ENCODE peak calls at places on chromosomes 1 and 21, in eight cellular contexts. I is sigmoid colon, V is brain microvascular endothelial cell, L is cardiac muscle cell, R is stomach, U is ovary, M is body of pancreas, H is SK-N-SH. X is an unnamed sample.

GRCh38 chr1:109229531-109230127 is 15.9 kb downstream of the SARS1 start:
- DNase-seq in I (no peak), V (no peak), L (no peak), R (no peak), U (no peak), M (no peak), H (no peak), X (no peak)

GRCh38 chr21:35649186-35649585 is 411.1 kb downstream of the SETD4 start:
- DNase-seq in I (no peak), V (peak; percentile 35), L (no peak), R (no peak), U (no peak), M (no peak), H (no peak), X (no peak)

GRCh38 chr1:202304370-202304769 is 37.4 kb downstream of the UBE2T start:
- DNase-seq in I (no peak), V (no peak), L (no peak), R (no peak), U (peak; percentile 30), M (no peak), H (peak; percentile 84), X (no peak)

GRCh38 chr1:42927920-42928505 is 30.7 kb downstream of the SLC2A1 start:
- DNase-seq in I (no peak), V (no peak), L (no peak), R (no peak), U (no peak), M (no peak), H (no peak), X (no peak)

GRCh38 chr1:245074232-245074747 is 80.5 kb upstream of the KIF26B start:
- DNase-seq in I (no peak), V (no peak), L (no peak), R (no peak), U (no peak), M (no peak), H (no peak), X (no peak)

GRCh38 chr1:66258404-66259105 is 275.4 kb upstream of the SGIP1 start:
- DNase-seq in I (no peak), V (no peak), L (no peak), R (no peak), U (no peak), M (no peak), H (no peak), X (no peak)

GRCh38 chr1:109265741-109266330 is 16.5 kb downstream of the CELSR2 start:
- DNase-seq in I (no peak), V (no peak), L (no peak), R (no peak), U (no peak), M (no peak), H (no peak), X (no peak)

GRCh38 chr1:212479188-212479587 is 46.5 kb downstream of the NENF start:
- DNase-seq in I (peak; percentile 30), V (no peak), L (no peak), R (no peak), U (no peak), M (no peak), H (no peak), X (no peak)

GRCh38 chr1:152768847-152769533 is 6.0 kb upstream of the LCE1F start:
- DNase-seq in I (no peak), V (no peak), L (no peak), R (no peak), U (no peak), M (no peak), H (no peak), X (no peak)

GRCh38 chr1:117110774-117111173 is 10.8 kb downstream of the TRIM45 start:
- DNase-seq in I (no peak), V (no peak), L (no peak), R (no peak), U (no peak), M (no peak), H (no peak), X (no peak)

GRCh38 chr1:37989381-37989930 is 366 bp downstream of the SF3A3 start:
- DNase-seq in I (peak; percentile 70), V (no peak), L (peak; percentile 46), R (no peak), U (peak; percentile 55), M (peak; percentile 35), H (peak; percentile 47), X (peak; percentile 62)

DNA sequence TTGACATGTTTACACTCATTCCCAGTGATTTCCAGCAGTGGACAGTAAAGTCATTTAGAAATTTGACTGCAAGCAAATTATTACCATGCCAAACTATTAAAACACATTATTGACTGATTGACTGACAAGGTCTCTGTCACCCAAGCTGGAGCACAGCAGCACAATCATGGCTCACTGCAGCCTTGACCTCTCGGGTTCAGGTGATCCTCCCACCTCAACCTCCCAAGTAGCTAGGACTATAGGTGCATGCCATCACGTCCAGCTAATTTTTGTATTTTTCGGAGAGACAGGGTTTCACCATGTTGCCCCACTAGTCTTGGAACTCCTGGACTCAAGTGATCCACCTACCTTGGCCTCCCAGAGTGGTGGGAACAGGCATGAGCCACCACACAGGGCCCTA is 24.2 kb downstream of the PTP4A2 start:
- DNase-seq in I (no peak), V (no peak), L (no peak), R (no peak), U (no peak), M (no peak), H (no peak), X (no peak)
- H3K36me3 ChIP-seq in I (peaks cover 8% of the 10 kb centered on the region), V (peaks cover 56% of the 10 kb centered on the region), L (peaks cover 35% of the 10 kb centered on the region), R (peaks cover 27% of the 10 kb centered on the region), U (no peaks in the 10 kb centered on the region), M (peaks cover 17% of the 10 kb centered on the region), H (peaks cover 40% of the 10 kb centered on the region), X (peaks cover 18% of the 10 kb centered on the region)

GRCh38 chr1:63509718-63510117 is 13.3 kb downstream of the ITGB3BP start:
- DNase-seq in I (no peak), V (no peak), L (no peak), R (no peak), U (no peak), M (no peak), H (no peak), X (no peak)
- H3K36me3 ChIP-seq in I (no peaks in the 10 kb centered on the region), V (no peaks in the 10 kb centered on the region), L (no peaks in the 10 kb centered on the region), R (no peaks in the 10 kb centered on the region), U (no peaks in the 10 kb centered on the region), M (no peaks in the 10 kb centered on the region), H (peaks cover 15% of the 10 kb centered on the region), X (no peaks in the 10 kb centered on the region)

DNA sequence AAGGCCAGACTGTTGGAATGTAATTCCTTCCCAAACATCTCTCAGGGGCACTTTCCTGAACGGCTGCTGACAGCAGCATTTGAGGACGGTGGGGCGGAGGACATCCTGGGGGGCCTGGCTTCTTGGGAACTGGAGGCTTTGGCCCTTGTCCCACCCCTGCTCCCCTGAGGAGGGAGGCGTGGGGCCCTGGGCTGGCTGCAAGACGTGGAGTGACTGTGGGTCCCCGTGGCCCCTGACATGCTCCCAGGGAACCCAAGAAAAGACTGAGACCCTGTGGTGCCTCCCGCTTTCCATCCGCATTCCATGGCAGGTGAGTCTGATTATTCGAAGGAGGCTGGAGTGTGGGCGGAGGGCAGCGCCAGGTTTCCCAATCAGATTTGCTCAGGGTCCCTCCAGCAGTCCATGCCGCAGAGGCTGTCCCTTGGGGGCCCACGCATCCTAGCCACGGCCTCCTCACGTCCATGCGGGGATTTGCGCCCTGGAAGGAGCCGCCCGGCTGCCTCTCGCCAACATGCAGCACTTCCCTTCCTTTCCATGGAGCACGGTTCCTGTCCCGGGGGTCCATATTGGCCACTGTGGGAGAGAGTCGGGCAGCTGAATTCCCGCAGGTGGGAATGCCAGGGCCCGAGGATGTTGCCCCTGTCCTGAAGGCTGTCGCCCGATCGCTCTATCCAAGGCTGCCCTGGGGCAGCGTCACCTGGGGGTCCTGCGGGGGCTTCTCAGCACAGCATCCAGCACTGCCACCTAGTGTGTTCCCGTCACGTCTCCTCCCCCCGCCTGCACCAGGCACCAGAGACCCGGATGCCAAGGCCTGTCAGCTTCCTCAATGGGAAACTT is 69.0 kb downstream of the FAAP20 start:
- DNase-seq in I (no peak), V (no peak), L (no peak), R (no peak), U (peak; percentile 15), M (peak; percentile 5), H (no peak), X (no peak)
- H3K36me3 ChIP-seq in I (no peaks in the 10 kb centered on the region), V (no peaks in the 10 kb centered on the region), L (no peaks in the 10 kb centered on the region), R (no peaks in the 10 kb centered on the region), U (no peaks in the 10 kb centered on the region), M (no peaks in the 10 kb centered on the region), H (no peaks in the 10 kb centered on the region), X (no peaks in the 10 kb centered on the region)

GRCh38 chr1:39376656-39377055 is 114.8 kb upstream of the BMP8A start:
- DNase-seq in I (no peak), V (no peak), L (no peak), R (no peak), U (no peak), M (no peak), H (no peak), X (no peak)
- H3K36me3 ChIP-seq in I (peaks cover 47% of the 10 kb centered on the region), V (peaks cover 61% of the 10 kb centered on the region), L (peaks cover 60% of the 10 kb centered on the region), R (peaks cover 43% of the 10 kb centered on the region), U (no peaks in the 10 kb centered on the region), M (peaks cover 17% of the 10 kb centered on the region), H (peaks cover 30% of the 10 kb centered on the region), X (peaks cover 39% of the 10 kb centered on the region)

GRCh38 chr21:44316277-44316900 is 16.5 kb downstream of the PFKL start:
- DNase-seq in I (no peak), V (no peak), L (no peak), R (no peak), U (no peak), M (no peak), H (no peak), X (no peak)

GRCh38 chr21:44318489-44319285 is 18.8 kb downstream of the PFKL start:
- DNase-seq in I (no peak), V (no peak), L (no peak), R (no peak), U (no peak), M (no peak), H (no peak), X (no peak)

GRCh38 chr21:44315691-44316208 is 15.9 kb downstream of the PFKL start:
- DNase-seq in I (no peak), V (no peak), L (no peak), R (no peak), U (no peak), M (no peak), H (no peak), X (no peak)

GRCh38 chr21:44317871-44318270 is 18.0 kb downstream of the PFKL start:
- DNase-seq in I (no peak), V (no peak), L (no peak), R (no peak), U (no peak), M (no peak), H (no peak), X (no peak)

GRCh38 chr21:44317241-44317782 is 17.5 kb downstream of the PFKL start:
- DNase-seq in I (no peak), V (no peak), L (peak; percentile 71), R (no peak), U (no peak), M (no peak), H (no peak), X (no peak)
- H3K36me3 ChIP-seq in I (peaks cover 17% of the 10 kb centered on the region), V (peaks cover 33% of the 10 kb centered on the region), L (peaks cover 21% of the 10 kb centered on the region), R (peaks cover 60% of the 10 kb centered on the region), U (no peaks in the 10 kb centered on the region), M (peaks cover 7% of the 10 kb centered on the region), H (peaks cover 46% of the 10 kb centered on the region), X (peaks cover 1% of the 10 kb centered on the region)

X was measured in right lobe of liver.